ENCODE peak calls at places on chromosomes 16 and 17, in ten cellular contexts. One of them, this sample, is unnamed. For H3K4me1, the result is how much of the 10 kb centered on the place peaks cover.

GRCh38 chr16:1554826-1555445 is 21.5 kb downstream of the TMEM204 start:
- DNase-seq in stomach: no peak
- DNase-seq in esophagus squamous epithelium: no peak
- DNase-seq in HCT116: no peak
- DNase-seq in tibial nerve: no peak
- DNase-seq in tibial artery: no peak
- DNase-seq in upper lobe of right lung: no peak
- DNase-seq in transverse colon: no peak
- DNase-seq in psoas muscle: no peak
- DNase-seq in fibroblast of lung: no peak
- DNase-seq in this sample: no peak

GRCh38 chr17:78995761-78996451 is 13.7 kb downstream of the CANT1 start:
- DNase-seq in HCT116: no peak
- DNase-seq in transverse colon: peak
- DNase-seq in tibial artery: peak
- DNase-seq in tibial nerve: no peak
- DNase-seq in stomach: peak
- DNase-seq in upper lobe of right lung: peak
- DNase-seq in psoas muscle: peak
- DNase-seq in esophagus squamous epithelium: no peak
- DNase-seq in fibroblast of lung: no peak
- DNase-seq in this sample: peak

GRCh38 chr16:7404217-7404616 is 71.6 kb downstream of the RBFOX1 start:
- DNase-seq in stomach: no peak
- DNase-seq in psoas muscle: no peak
- DNase-seq in tibial artery: no peak
- DNase-seq in esophagus squamous epithelium: no peak
- DNase-seq in tibial nerve: no peak
- DNase-seq in HCT116: no peak
- DNase-seq in transverse colon: no peak
- DNase-seq in upper lobe of right lung: no peak
- DNase-seq in fibroblast of lung: no peak
- DNase-seq in this sample: no peak

GRCh38 chr17:80942360-80943345 is 49.0 kb upstream of the CHMP6 start:
- DNase-seq in psoas muscle: peak
- DNase-seq in fibroblast of lung: peak
- DNase-seq in esophagus squamous epithelium: peak
- DNase-seq in stomach: peak
- DNase-seq in upper lobe of right lung: peak
- DNase-seq in tibial artery: peak
- DNase-seq in transverse colon: peak
- DNase-seq in HCT116: no peak
- DNase-seq in tibial nerve: peak
- DNase-seq in this sample: peak

GRCh38 chr16:90047714-90048346 is 28.6 kb upstream of the DBNDD1 start:
- DNase-seq in HCT116: no peak
- DNase-seq in stomach: no peak
- DNase-seq in tibial artery: no peak
- DNase-seq in upper lobe of right lung: no peak
- DNase-seq in tibial nerve: no peak
- DNase-seq in psoas muscle: peak
- DNase-seq in esophagus squamous epithelium: no peak
- DNase-seq in fibroblast of lung: no peak
- DNase-seq in transverse colon: no peak
- DNase-seq in this sample: no peak

GRCh38 chr17:9473716-9474115 is 101.9 kb downstream of the STX8 start:
- DNase-seq in upper lobe of right lung: no peak
- DNase-seq in tibial artery: no peak
- DNase-seq in tibial nerve: no peak
- DNase-seq in stomach: no peak
- DNase-seq in HCT116: no peak
- DNase-seq in transverse colon: no peak
- DNase-seq in fibroblast of lung: peak
- DNase-seq in esophagus squamous epithelium: no peak
- DNase-seq in psoas muscle: no peak
- DNase-seq in this sample: no peak

GRCh38 chr17:43211480-43212402 is at the start of gene TMEM106A:
- DNase-seq in transverse colon: peak
- DNase-seq in stomach: peak
- DNase-seq in esophagus squamous epithelium: peak
- DNase-seq in tibial artery: peak
- DNase-seq in upper lobe of right lung: peak
- DNase-seq in tibial nerve: peak
- DNase-seq in psoas muscle: peak
- DNase-seq in HCT116: peak
- DNase-seq in fibroblast of lung: peak
- DNase-seq in this sample: peak

GRCh38 chr16:8887438-8887765 is 5.3 kb downstream of the LITAFD start:
- DNase-seq in tibial nerve: no peak
- DNase-seq in esophagus squamous epithelium: no peak
- DNase-seq in upper lobe of right lung: peak
- DNase-seq in stomach: no peak
- DNase-seq in psoas muscle: no peak
- DNase-seq in tibial artery: no peak
- DNase-seq in HCT116: no peak
- DNase-seq in fibroblast of lung: no peak
- DNase-seq in transverse colon: no peak
- DNase-seq in this sample: no peak

GRCh38 chr17:59527325-59527917 is 38.0 kb upstream of the DHX40 start:
- DNase-seq in tibial artery: no peak
- DNase-seq in upper lobe of right lung: no peak
- DNase-seq in transverse colon: no peak
- DNase-seq in esophagus squamous epithelium: no peak
- DNase-seq in stomach: no peak
- DNase-seq in tibial nerve: no peak
- DNase-seq in HCT116: no peak
- DNase-seq in psoas muscle: no peak
- DNase-seq in fibroblast of lung: no peak
- DNase-seq in this sample: no peak

GRCh38 chr17:17837380-17837821 is 615 bp upstream of the SREBF1 start:
- DNase-seq in tibial artery: peak
- DNase-seq in psoas muscle: peak
- DNase-seq in tibial nerve: peak
- DNase-seq in fibroblast of lung: peak
- DNase-seq in stomach: no peak
- DNase-seq in transverse colon: no peak
- DNase-seq in esophagus squamous epithelium: no peak
- DNase-seq in HCT116: peak
- DNase-seq in upper lobe of right lung: no peak
- DNase-seq in this sample: peak

GRCh38 chr16:84453061-84453752 is 51.3 kb downstream of the MEAK7 start:
- DNase-seq in psoas muscle: no peak
- DNase-seq in fibroblast of lung: no peak
- DNase-seq in tibial nerve: no peak
- DNase-seq in transverse colon: no peak
- DNase-seq in upper lobe of right lung: peak
- DNase-seq in esophagus squamous epithelium: no peak
- DNase-seq in tibial artery: no peak
- DNase-seq in stomach: no peak
- DNase-seq in HCT116: no peak
- DNase-seq in this sample: no peak

GRCh38 chr17:57869599-57870282 is 19.9 kb upstream of the MRPS23 start:
- DNase-seq in esophagus squamous epithelium: no peak
- DNase-seq in upper lobe of right lung: no peak
- DNase-seq in psoas muscle: peak
- DNase-seq in transverse colon: no peak
- DNase-seq in tibial nerve: no peak
- DNase-seq in HCT116: no peak
- DNase-seq in tibial artery: no peak
- DNase-seq in stomach: no peak
- DNase-seq in fibroblast of lung: peak
- DNase-seq in this sample: no peak

GRCh38 chr16:57977418-57978069 is 6.6 kb upstream of the CNGB1 start:
- DNase-seq in HCT116: no peak
- DNase-seq in tibial artery: no peak
- DNase-seq in transverse colon: no peak
- DNase-seq in esophagus squamous epithelium: no peak
- DNase-seq in psoas muscle: peak
- DNase-seq in stomach: no peak
- DNase-seq in tibial nerve: no peak
- DNase-seq in fibroblast of lung: no peak
- DNase-seq in upper lobe of right lung: no peak
- DNase-seq in this sample: no peak

GRCh38 chr17:48322060-48322459 is 108.0 kb downstream of the SKAP1 start:
- DNase-seq in HCT116: no peak
- DNase-seq in esophagus squamous epithelium: no peak
- DNase-seq in upper lobe of right lung: no peak
- DNase-seq in stomach: no peak
- DNase-seq in tibial artery: no peak
- DNase-seq in fibroblast of lung: peak
- DNase-seq in psoas muscle: no peak
- DNase-seq in transverse colon: no peak
- DNase-seq in tibial nerve: no peak
- DNase-seq in this sample: no peak

GRCh38 chr16:68190745-68191510 is 45.0 kb downstream of the ESRP2 start:
- DNase-seq in tibial artery: no peak
- DNase-seq in esophagus squamous epithelium: no peak
- DNase-seq in upper lobe of right lung: no peak
- DNase-seq in tibial nerve: no peak
- DNase-seq in transverse colon: no peak
- DNase-seq in HCT116: no peak
- DNase-seq in psoas muscle: no peak
- DNase-seq in stomach: no peak
- DNase-seq in fibroblast of lung: no peak
- DNase-seq in this sample: no peak

GRCh38 chr16:85522842-85523601 is 90.1 kb upstream of the GSE1 start:
- DNase-seq in transverse colon: peak
- DNase-seq in HCT116: no peak
- DNase-seq in stomach: peak
- DNase-seq in esophagus squamous epithelium: no peak
- DNase-seq in upper lobe of right lung: no peak
- DNase-seq in tibial nerve: no peak
- DNase-seq in tibial artery: peak
- DNase-seq in fibroblast of lung: peak
- DNase-seq in psoas muscle: peak
- DNase-seq in this sample: peak

DNA sequence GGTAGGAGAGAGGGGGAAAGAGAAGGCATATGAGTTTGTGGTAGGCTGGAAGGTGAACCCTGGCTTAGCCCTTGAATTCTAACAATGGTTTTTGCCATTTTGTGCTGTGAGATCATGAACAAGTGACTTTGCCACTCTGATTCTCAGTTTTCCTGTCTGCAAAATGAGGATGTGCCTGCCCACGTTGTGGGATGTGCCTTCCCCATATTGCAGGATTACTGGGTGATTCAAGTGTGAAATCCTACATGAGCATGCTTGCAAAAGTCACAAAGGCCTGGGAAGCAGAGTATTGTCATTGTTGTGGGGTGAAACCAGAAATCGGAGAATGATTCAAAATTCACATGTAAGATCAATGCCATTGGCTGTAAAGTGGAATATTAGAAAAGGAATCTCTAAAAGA is 28.6 kb upstream of the TVP23A start:
- DNase-seq in tibial artery: no peak
- DNase-seq in transverse colon: no peak
- DNase-seq in upper lobe of right lung: no peak
- DNase-seq in tibial nerve: no peak
- DNase-seq in stomach: no peak
- DNase-seq in fibroblast of lung: no peak
- DNase-seq in HCT116: no peak
- DNase-seq in psoas muscle: no peak
- DNase-seq in esophagus squamous epithelium: no peak
- DNase-seq in this sample: no peak
- H3K4me1 ChIP-seq in tibial artery: under half
- H3K4me1 ChIP-seq in transverse colon: under half
- H3K4me1 ChIP-seq in upper lobe of right lung: under half
- H3K4me1 ChIP-seq in tibial nerve: under half
- H3K4me1 ChIP-seq in stomach: under half
- H3K4me1 ChIP-seq in fibroblast of lung: under half
- H3K4me1 ChIP-seq in HCT116: under half
- H3K4me1 ChIP-seq in psoas muscle: under half
- H3K4me1 ChIP-seq in esophagus squamous epithelium: under half
- H3K4me1 ChIP-seq in this sample: under half

GRCh38 chr17:73478768-73479424 is 165.3 kb downstream of the SDK2 start:
- DNase-seq in transverse colon: no peak
- DNase-seq in upper lobe of right lung: no peak
- DNase-seq in HCT116: no peak
- DNase-seq in fibroblast of lung: no peak
- DNase-seq in tibial artery: no peak
- DNase-seq in stomach: no peak
- DNase-seq in tibial nerve: no peak
- DNase-seq in psoas muscle: no peak
- DNase-seq in esophagus squamous epithelium: no peak
- DNase-seq in this sample: no peak
- TF ChIP-seq CTCF in transverse colon: no peak
- TF ChIP-seq CTCF in upper lobe of right lung: no peak
- TF ChIP-seq CTCF in HCT116: peak
- TF ChIP-seq CTCF in fibroblast of lung: no peak
- TF ChIP-seq CTCF in tibial artery: no peak
- TF ChIP-seq CTCF in stomach: no peak
- TF ChIP-seq CTCF in tibial nerve: no peak
- TF ChIP-seq CTCF in psoas muscle: no peak
- TF ChIP-seq CTCF in esophagus squamous epithelium: no peak
- TF ChIP-seq CTCF in this sample: no peak

GRCh38 chr17:74757502-74757901 is 9.1 kb downstream of the NHERF1 start:
- DNase-seq in psoas muscle: no peak
- DNase-seq in tibial nerve: no peak
- DNase-seq in tibial artery: peak
- DNase-seq in upper lobe of right lung: no peak
- DNase-seq in esophagus squamous epithelium: no peak
- DNase-seq in stomach: peak
- DNase-seq in HCT116: no peak
- DNase-seq in transverse colon: peak
- DNase-seq in fibroblast of lung: no peak
- DNase-seq in this sample: no peak
- H3K4me1 ChIP-seq in psoas muscle: under half
- H3K4me1 ChIP-seq in tibial nerve: half or more
- H3K4me1 ChIP-seq in tibial artery: under half
- H3K4me1 ChIP-seq in upper lobe of right lung: under half
- H3K4me1 ChIP-seq in esophagus squamous epithelium: half or more
- H3K4me1 ChIP-seq in stomach: half or more
- H3K4me1 ChIP-seq in HCT116: half or more
- H3K4me1 ChIP-seq in transverse colon: half or more
- H3K4me1 ChIP-seq in fibroblast of lung: under half
- H3K4me1 ChIP-seq in this sample: under half

DNA sequence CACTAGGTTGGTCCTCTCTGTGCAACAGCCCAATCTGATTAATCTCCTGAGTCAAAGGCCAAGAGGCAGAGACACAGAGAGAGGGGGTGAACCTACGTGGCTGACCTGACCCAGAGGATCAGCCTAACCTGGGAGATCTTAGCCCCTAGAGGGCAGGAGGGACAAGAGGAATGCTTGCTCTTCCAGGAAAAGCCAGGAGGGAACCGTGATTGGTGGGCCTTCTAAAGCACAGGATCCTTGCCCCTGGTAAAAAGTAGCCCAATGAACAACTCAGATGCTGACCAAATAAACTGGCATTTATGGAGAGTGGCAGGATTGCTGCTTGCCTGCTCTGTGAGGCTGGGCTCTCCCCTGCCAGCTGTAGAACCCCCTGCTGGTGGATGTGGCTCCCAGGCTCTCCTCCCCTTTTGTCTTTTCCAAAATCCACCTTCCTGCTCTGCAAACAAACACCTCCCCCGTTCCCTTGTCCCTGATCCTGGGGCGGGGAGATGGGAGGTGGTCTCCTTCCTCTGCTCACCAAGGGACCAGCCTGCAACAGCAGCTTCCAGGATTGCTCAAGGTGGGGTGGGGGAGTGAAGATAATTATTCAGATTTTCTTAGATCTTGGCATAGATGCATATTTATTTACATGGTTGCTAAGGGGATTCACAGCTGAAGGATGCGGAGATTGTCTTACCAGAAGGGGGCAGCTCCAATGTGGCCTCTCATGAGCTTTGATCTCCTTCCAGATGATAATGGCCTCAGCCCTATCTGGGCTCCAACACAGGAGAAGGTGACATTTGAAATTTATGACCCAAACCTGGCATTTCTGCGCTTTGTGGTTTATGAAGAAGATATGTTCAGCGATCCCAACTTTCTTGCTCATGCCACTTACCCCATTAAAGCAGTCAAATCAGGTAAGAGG is 71.9 kb downstream of the SDR42E1 start:
- DNase-seq in transverse colon: no peak
- DNase-seq in tibial artery: no peak
- DNase-seq in stomach: no peak
- DNase-seq in tibial nerve: no peak
- DNase-seq in esophagus squamous epithelium: no peak
- DNase-seq in upper lobe of right lung: no peak
- DNase-seq in HCT116: no peak
- DNase-seq in psoas muscle: no peak
- DNase-seq in fibroblast of lung: no peak
- DNase-seq in this sample: no peak
- TF ChIP-seq CTCF in transverse colon: no peak
- TF ChIP-seq CTCF in tibial artery: no peak
- TF ChIP-seq CTCF in stomach: no peak
- TF ChIP-seq CTCF in tibial nerve: no peak
- TF ChIP-seq CTCF in esophagus squamous epithelium: no peak
- TF ChIP-seq CTCF in upper lobe of right lung: no peak
- TF ChIP-seq CTCF in HCT116: peak
- TF ChIP-seq CTCF in psoas muscle: no peak
- TF ChIP-seq CTCF in fibroblast of lung: no peak
- TF ChIP-seq CTCF in this sample: no peak

This sample was measured in colonic mucosa.